ENCODE peak calls at places on chromosome 11, in ten cellular contexts. E is GM12892; N is left lung; J is HS-5; U is T follicular helper cell; L is T-helper 1 cell; G is EL; C is LHCN-M2; R is activated CD4-positive, alpha-beta T cell treated with anti-CD3 and anti-CD28 coated beads, Interleukin-2, amount 10 ng/mL, durations not matched to agents 7 days and 5 days; O is AG08395. D is an unnamed sample.

GRCh38 chr11:86117706-86118050 is 48.8 kb upstream of the PICALM start:
- DNase-seq in L (no peak), N (no peak), G (peak; percentile 31), E (no peak), U (no peak), C (no peak), J (no peak), O (no peak), R (no peak), D (no peak)

GRCh38 chr11:119352857-119353260 is 6.4 kb upstream of the MFRP start:
- DNase-seq in L (no peak), O (peak; percentile 27), R (no peak), J (no peak), U (no peak), N (peak; percentile 30), E (no peak), C (no peak), G (no peak), D (peak; percentile 31)

GRCh38 chr11:94740975-94741707 is 27.0 kb upstream of the AMOTL1 start:
- DNase-seq in U (no peak), C (peak; percentile 61), G (peak; percentile 79), E (no peak), N (no peak), L (no peak), O (peak; percentile 77), J (peak; percentile 44), R (no peak), D (peak; percentile 24)

GRCh38 chr11:124402326-124402922 is 3.6 kb upstream of the OR8B3 start:
- DNase-seq in O (peak; percentile 74), U (peak; percentile 17), J (peak; percentile 69), N (peak; percentile 51), E (peak; percentile 9), C (peak; percentile 78), G (peak; percentile 76), R (peak; percentile 63), L (peak; percentile 54), D (peak; percentile 2)

GRCh38 chr11:118142809-118143208 is 9.8 kb downstream of the SCN4B start:
- DNase-seq in G (no peak), U (no peak), E (no peak), R (peak; percentile 38), J (no peak), C (no peak), L (no peak), O (no peak), N (peak; percentile 60), D (no peak)

GRCh38 chr11:6646631-6647281 is 8.9 kb downstream of the DCHS1 start:
- DNase-seq in C (no peak), U (no peak), O (peak; percentile 67), G (peak; percentile 54), N (no peak), R (peak; percentile 38), L (peak; percentile 28), J (peak; percentile 34), E (no peak), D (no peak)

GRCh38 chr11:78886616-78887015 is 312.0 kb upstream of the NARS2 start:
- DNase-seq in O (no peak), U (no peak), G (no peak), E (no peak), C (no peak), L (no peak), R (no peak), J (no peak), N (no peak), D (no peak)

GRCh38 chr11:75315439-75315805 is 36.0 kb downstream of the ARRB1 start:
- DNase-seq in N (no peak), R (no peak), C (no peak), E (no peak), U (no peak), J (no peak), O (no peak), G (no peak), L (no peak), D (no peak)

GRCh38 chr11:60390389-60390788 is 5.9 kb upstream of the MS4A14 start:
- DNase-seq in G (no peak), N (no peak), U (no peak), R (no peak), L (no peak), E (no peak), C (no peak), J (no peak), O (no peak), D (no peak)

GRCh38 chr11:2186669-2187266 is 15.2 kb upstream of the TH start:
- DNase-seq in C (peak; percentile 21), L (peak; percentile 36), U (peak; percentile 25), O (no peak), G (peak; percentile 23), R (peak; percentile 47), J (no peak), N (no peak), E (no peak), D (no peak)

GRCh38 chr11:122804796-122805195 is 33.5 kb upstream of the CRTAM start:
- DNase-seq in U (no peak), E (no peak), L (no peak), C (no peak), R (no peak), J (no peak), O (no peak), G (peak; percentile 62), N (no peak), D (no peak)

GRCh38 chr11:72719144-72719543 is 33.1 kb downstream of the ARAP1 start:
- DNase-seq in G (no peak), C (no peak), U (no peak), R (no peak), E (no peak), O (no peak), N (peak; percentile 63), J (no peak), L (no peak), D (no peak)

GRCh38 chr11:112293614-112294013 is 33.0 kb upstream of the PLET1 start:
- DNase-seq in N (no peak), E (no peak), O (no peak), C (peak; percentile 29), G (no peak), L (no peak), R (no peak), U (no peak), J (no peak), D (no peak)

GRCh38 chr11:92793189-92793588 is 176.3 kb upstream of the MTNR1B start:
- DNase-seq in J (no peak), C (no peak), R (no peak), L (no peak), U (no peak), N (no peak), E (no peak), G (no peak), O (no peak), D (no peak)

GRCh38 chr11:122494171-122494570 is 161.4 kb upstream of the UBASH3B start:
- DNase-seq in L (no peak), J (no peak), E (no peak), R (no peak), C (no peak), G (peak; percentile 12), N (no peak), U (no peak), O (no peak), D (no peak)

GRCh38 chr11:116557261-116557660 is 215.5 kb downstream of the BUD13 start:
- DNase-seq in N (no peak), U (no peak), G (peak; percentile 57), R (no peak), C (no peak), L (no peak), E (no peak), O (no peak), J (peak; percentile 6), D (no peak)

GRCh38 chr11:59187587-59187986 is 15.7 kb downstream of the DTX4 start:
- DNase-seq in N (peak; percentile 62), C (peak; percentile 77), E (no peak), J (no peak), L (no peak), U (no peak), G (no peak), O (peak; percentile 55), R (no peak), D (no peak)

GRCh38 chr11:125062196-125062930 is 742 bp upstream of the SLC37A2 start:
- DNase-seq in G (no peak), O (no peak), U (no peak), J (no peak), N (no peak), C (peak; percentile 6), E (no peak), L (no peak), R (no peak), D (no peak)

GRCh38 chr11:109697140-109697843 is 275.3 kb downstream of the C11orf87 start:
- DNase-seq in J (peak; percentile 23), C (peak; percentile 47), R (peak; percentile 22), O (peak; percentile 18), U (no peak), L (peak; percentile 27), E (peak; percentile 1), N (no peak), G (peak; percentile 64), D (no peak)

GRCh38 chr11:47154738-47155570 is 21.7 kb downstream of the ARFGAP2 start:
- DNase-seq in C (no peak), U (no peak), L (peak; percentile 43), R (peak; percentile 56), E (no peak), N (no peak), J (no peak), G (no peak), O (no peak), D (no peak)

GRCh38 chr11:125364085-125364822 is 131.8 kb downstream of the FEZ1 start:
- DNase-seq in O (peak; percentile 35), E (no peak), J (no peak), L (peak; percentile 7), N (no peak), G (peak; percentile 75), U (no peak), R (no peak), C (peak; percentile 73), D (no peak)

GRCh38 chr11:7495997-7496545 is 10.8 kb downstream of the OLFML1 start:
- DNase-seq in E (no peak), O (no peak), L (no peak), R (no peak), J (no peak), C (no peak), N (no peak), U (no peak), G (no peak), D (no peak)

GRCh38 chr11:7471071-7471470 is 14.2 kb upstream of the OLFML1 start:
- DNase-seq in N (no peak), C (no peak), G (no peak), O (no peak), J (no peak), R (no peak), L (no peak), U (no peak), E (no peak), D (no peak)

GRCh38 chr11:85945788-85946187 is 90.6 kb downstream of the CCDC83 start:
- DNase-seq in N (no peak), R (no peak), G (no peak), O (no peak), E (no peak), U (no peak), L (peak; percentile 43), J (no peak), C (no peak), D (no peak)

GRCh38 chr11:92852946-92853345 is 116.5 kb upstream of the MTNR1B start:
- DNase-seq in C (no peak), L (no peak), G (no peak), O (no peak), J (no peak), U (no peak), R (no peak), E (no peak), N (no peak), D (no peak)

GRCh38 chr11:34593085-34593484 is 27.8 kb upstream of the EHF start:
- DNase-seq in C (no peak), U (no peak), E (no peak), O (no peak), L (no peak), J (no peak), G (no peak), N (no peak), R (no peak), D (no peak)

GRCh38 chr11:70029831-70030811 is 48.0 kb upstream of the ANO1 start:
- DNase-seq in U (no peak), C (no peak), J (no peak), R (no peak), L (no peak), E (no peak), G (no peak), N (no peak), O (no peak), D (no peak)

GRCh38 chr11:111846063-111846462 is 25.3 kb downstream of the ALG9 start:
- DNase-seq in E (no peak), J (peak; percentile 54), R (no peak), N (no peak), C (peak; percentile 46), U (no peak), G (peak; percentile 16), O (no peak), L (no peak), D (no peak)